ENCODE peak calls at places on chromosomes 16 and 17, in five cellular contexts. S is astrocyte of the spinal cord; K is activated CD4-positive, alpha-beta T cell treated with anti-CD3 and anti-CD28 coated beads, Interleukin-2, amount 10 ng/mL, durations not matched to agents 7 days and 5 days; W is EL; B is tibial artery. N is an unnamed sample.

GRCh38 chr16:87409153-87409552 is 17.0 kb downstream of the MAP1LC3B start:
- DNase-seq in S (no peak), B (no peak), K (no peak), W (no peak), N (no peak)

GRCh38 chr16:63530208-63530607 is 1494.0 kb upstream of the CDH8 start:
- DNase-seq in K (no peak), W (peak), S (no peak), B (no peak), N (no peak)

GRCh38 chr16:69340095-69340644 is 598 bp downstream of the NIP7 start:
- DNase-seq in K (peak), B (no peak), S (no peak), W (peak), N (no peak)

GRCh38 chr16:67549240-67549639 is 13.1 kb upstream of the CTCF start:
- DNase-seq in K (no peak), W (no peak), B (no peak), S (no peak), N (no peak)

GRCh38 chr17:77280304-77280910 is 139.6 kb downstream of the SEC14L1 start:
- DNase-seq in W (peak), K (no peak), S (peak), B (no peak), N (no peak)

GRCh38 chr16:83397601-83398000 is 410.2 kb upstream of the HSBP1 start:
- DNase-seq in W (no peak), B (no peak), S (no peak), K (no peak), N (no peak)

GRCh38 chr16:73323880-73324279 is 276.0 kb upstream of the ZFHX3 start:
- DNase-seq in B (peak), K (no peak), S (no peak), W (no peak), N (no peak)

GRCh38 chr16:87560428-87561199 is 41.7 kb upstream of the JPH3 start:
- DNase-seq in S (no peak), W (peak), K (peak), B (peak), N (peak)

GRCh38 chr16:70454221-70455034 is at the start of gene FCSK:
- DNase-seq in K (peak), W (peak), S (peak), B (no peak), N (peak)

GRCh38 chr16:22318690-22319358 is 21.6 kb downstream of the POLR3E start:
- DNase-seq in W (peak), S (no peak), B (no peak), K (peak), N (no peak)

GRCh38 chr17:69761011-69761410 is 314.0 kb upstream of the KCNJ16 start:
- DNase-seq in B (no peak), S (no peak), W (peak), K (no peak), N (no peak)

GRCh38 chr16:71311553-71312158 is 22.5 kb upstream of the CMTR2 start:
- DNase-seq in S (peak), B (no peak), K (peak), W (no peak), N (no peak)

GRCh38 chr16:3774156-3774767 is 56.9 kb upstream of the TRAP1 start:
- DNase-seq in K (no peak), S (peak), W (peak), B (no peak), N (no peak)

GRCh38 chr16:23941963-23942564 is 106.3 kb downstream of the PRKCB start:
- DNase-seq in S (no peak), W (peak), B (no peak), K (no peak), N (no peak)

GRCh38 chr17:21001111-21001812 is 41.5 kb downstream of the USP22 start:
- DNase-seq in B (no peak), K (no peak), S (no peak), W (no peak), N (no peak)

GRCh38 chr17:47990962-47991731 is 20.2 kb downstream of the CDK5RAP3 start:
- DNase-seq in K (no peak), W (no peak), B (no peak), S (no peak), N (no peak)

GRCh38 chr17:27989046-27989445 is 53.4 kb upstream of the NLK start:
- DNase-seq in W (peak), K (no peak), S (no peak), B (no peak), N (no peak)

GRCh38 chr17:82267575-82268379 is 5.7 kb downstream of the CSNK1D start:
- DNase-seq in S (peak), B (peak), K (no peak), W (peak), N (peak)

GRCh38 chr16:19085679-19086200 is 18.3 kb downstream of the COQ7 start:
- DNase-seq in B (no peak), K (no peak), W (peak), S (no peak), N (no peak)

GRCh38 chr17:2013994-2014317 is 11.2 kb downstream of the RTN4RL1 start:
- DNase-seq in B (no peak), S (no peak), K (no peak), W (no peak), N (no peak)

GRCh38 chr16:57773680-57774295 is 28.5 kb downstream of the KIFC3 start:
- DNase-seq in K (no peak), S (peak), B (no peak), W (peak), N (no peak)

GRCh38 chr16:18072161-18072560 is 264.4 kb downstream of the NPIPA8 start:
- DNase-seq in K (no peak), S (no peak), B (no peak), W (no peak), N (no peak)

GRCh38 chr17:68457168-68457538 is at the start of gene WIPI1:
- DNase-seq in S (no peak), K (peak), W (no peak), B (peak), N (no peak)

GRCh38 chr17:80786470-80786869 is 205.2 kb upstream of the CHMP6 start:
- DNase-seq in S (no peak), B (no peak), W (no peak), K (no peak), N (no peak)

GRCh38 chr17:76469076-76469990 is 1.9 kb downstream of the AANAT start:
- DNase-seq in S (no peak), W (no peak), B (no peak), K (no peak), N (no peak)

GRCh38 chr17:76003915-76004314 is 3.3 kb downstream of the CDK3 start:
- DNase-seq in K (no peak), S (no peak), B (no peak), W (no peak), N (no peak)

GRCh38 chr17:77096570-77097214 is 44.1 kb upstream of the SEC14L1 start:
- DNase-seq in B (peak), W (peak), S (peak), K (no peak), N (peak)

GRCh38 chr17:63274156-63274555 is 171.9 kb downstream of the CYB561 start:
- DNase-seq in K (no peak), W (peak), S (peak), B (no peak), N (no peak)

GRCh38 chr17:39599006-39599664 is 8.6 kb downstream of the NEUROD2 start:
- DNase-seq in K (no peak), W (no peak), S (no peak), B (no peak), N (no peak)